ENCODE peak calls at places on chromosomes 11 and 22, in six cellular contexts. Q is mesenchymal stem cell; N is HFFc6; W is cortex of kidney; X is chondrocyte; G is stimulated activated CD4-positive, alpha-beta T cell treated with anti-CD3 and anti-CD28 coated beads, Interleukin-2, amount 100 ng/mL, for 48 hours. T is an unnamed sample.

GRCh38 chr11:67285541-67286498 is 3.3 kb upstream of the ANKRD13D start:
- DNase-seq in N (no peak), W (no peak), X (no peak), Q (no peak), G (no peak), T (peak; percentile 82)

GRCh38 chr11:59918987-59919589 is 19.1 kb upstream of the OOSP1 start:
- DNase-seq in N (peak; percentile 67), W (no peak), Q (peak; percentile 61), G (peak; percentile 11), X (no peak), T (no peak)

GRCh38 chr11:66598993-66599392 is 6.0 kb downstream of the CCS start:
- DNase-seq in W (no peak), X (no peak), N (no peak), G (no peak), Q (no peak), T (no peak)

GRCh38 chr11:70661763-70662501 is 263.6 kb downstream of the CTTN start:
- DNase-seq in G (no peak), N (peak; percentile 31), Q (peak; percentile 54), X (peak; percentile 65), W (no peak), T (no peak)

GRCh38 chr11:114061053-114062049 is 1.8 kb downstream of the ZBTB16 start:
- DNase-seq in G (no peak), W (no peak), X (peak; percentile 81), N (no peak), Q (peak; percentile 62), T (peak; percentile 83)

GRCh38 chr11:1628506-1629325 is 859 bp upstream of the KRTAP5-5 start:
- DNase-seq in W (no peak), X (peak; percentile 75), N (no peak), G (peak; percentile 60), Q (peak; percentile 30), T (peak; percentile 83)

GRCh38 chr11:45518853-45519545 is 146.4 kb downstream of the CHST1 start:
- DNase-seq in W (no peak), N (no peak), Q (no peak), G (no peak), X (no peak), T (no peak)

GRCh38 chr22:23204541-23205157 is 24.3 kb downstream of the BCR start:
- DNase-seq in G (no peak), W (no peak), Q (no peak), X (no peak), N (no peak), T (no peak)

GRCh38 chr11:5684627-5685362 is at the start of gene TRIM5:
- DNase-seq in N (peak; percentile 97), Q (peak; percentile 99), X (no peak), G (peak; percentile 70), W (no peak), T (peak; percentile 94)

GRCh38 chr11:59184876-59185275 is 12.9 kb downstream of the DTX4 start:
- DNase-seq in Q (no peak), N (no peak), W (no peak), X (no peak), G (no peak), T (no peak)

GRCh38 chr11:121634889-121635288 is 182.1 kb upstream of the SORL1-AS1 start:
- DNase-seq in X (no peak), W (no peak), G (no peak), Q (peak; percentile 76), N (peak; percentile 84), T (no peak)

GRCh38 chr22:20436309-20437252 is 1.0 kb downstream of the SCARF2 start:
- DNase-seq in X (peak; percentile 93), N (no peak), W (no peak), Q (peak; percentile 59), G (no peak), T (peak; percentile 83)

GRCh38 chr11:57299150-57299737 is 25.5 kb downstream of the TNKS1BP1 start:
- DNase-seq in X (no peak), W (no peak), Q (no peak), N (no peak), G (no peak), T (no peak)

GRCh38 chr11:33919645-33920044 is 27.8 kb upstream of the LMO2 start:
- DNase-seq in Q (no peak), X (no peak), N (no peak), W (no peak), G (no peak), T (no peak)

GRCh38 chr22:50076646-50077624 is 8.3 kb downstream of the MLC1 start:
- DNase-seq in W (no peak), Q (no peak), N (no peak), X (peak; percentile 81), G (no peak), T (peak; percentile 72)

GRCh38 chr22:22210375-22210774 is 34.2 kb upstream of the VPREB1 start:
- DNase-seq in W (no peak), G (peak; percentile 47), N (peak; percentile 67), X (no peak), Q (no peak), T (no peak)